ENCODE peak calls at places on chromosomes 2 and 18, in seven cellular contexts. G, T, K, J, X, C and H are unnamed samples.
A peak's percentile ranks its signal among the peaks of the same experiment; 100 is the strongest.

GRCh38 chr2:27007416-27008374 is 25.1 kb upstream of the TMEM214 start:
- DNase-seq in T (no peak), C (no peak), K (no peak), X (peak; percentile 8), J (no peak), G (no peak), H (no peak)

GRCh38 chr2:162318280-162319222 is at the start of gene IFIH1:
- DNase-seq in J (peak; percentile 39), C (peak; percentile 71), G (peak; percentile 89), X (peak; percentile 97), T (peak; percentile 73), K (peak; percentile 74), H (peak; percentile 94)

GRCh38 chr2:228181098-228182019 is at the start of gene SPHKAP:
- DNase-seq in G (no peak), T (peak; percentile 57), K (peak; percentile 69), J (peak; percentile 21), X (no peak), C (peak; percentile 72), H (no peak)

GRCh38 chr18:2459886-2460285 is 111.4 kb downstream of the METTL4 start:
- DNase-seq in K (no peak), J (no peak), T (no peak), G (peak; percentile 5), C (no peak), X (no peak), H (no peak)

GRCh38 chr2:85524567-85524923 is 14.4 kb upstream of the MAT2A start:
- DNase-seq in G (no peak), X (no peak), J (no peak), K (peak; percentile 89), C (no peak), T (peak; percentile 42), H (peak; percentile 87)

GRCh38 chr18:49853436-49853835 is 40.1 kb upstream of the ACAA2 start:
- DNase-seq in C (no peak), X (no peak), G (no peak), K (no peak), J (no peak), T (no peak), H (no peak)

GRCh38 chr18:53115876-53116585 is 776.0 kb downstream of the DCC start:
- DNase-seq in T (no peak), J (no peak), C (no peak), X (no peak), K (peak; percentile 7), G (no peak), H (no peak)

GRCh38 chr2:8391126-8391525 is 290.7 kb upstream of the ID2 start:
- DNase-seq in J (no peak), G (no peak), C (no peak), X (no peak), T (no peak), K (no peak), H (no peak)

GRCh38 chr18:31301201-31301655 is 16.7 kb upstream of the DSG1 start:
- DNase-seq in X (no peak), J (peak; percentile 30), T (peak; percentile 28), K (peak; percentile 68), G (peak; percentile 7), C (no peak), H (peak; percentile 97)

GRCh38 chr18:80210312-80211083 is 36.8 kb downstream of the PARD6G start:
- DNase-seq in G (peak; percentile 33), C (peak; percentile 34), X (peak; percentile 62), J (no peak), K (peak; percentile 37), T (no peak), H (peak; percentile 48)

GRCh38 chr2:118492335-118492734 is 355.1 kb downstream of the EN1 start:
- DNase-seq in J (no peak), G (peak; percentile 37), T (no peak), K (peak; percentile 28), X (no peak), C (no peak), H (peak; percentile 67)

GRCh38 chr2:178477443-178478099 is 829 bp downstream of the FKBP7 start:
- DNase-seq in K (no peak), C (no peak), X (peak; percentile 32), G (no peak), J (no peak), T (no peak), H (no peak)

GRCh38 chr2:64142817-64143153 is 1.4 kb downstream of the PELI1 start:
- DNase-seq in J (no peak), C (no peak), G (peak; percentile 4), X (no peak), T (no peak), K (no peak), H (no peak)
- H3K18ac ChIP-seq in J (no peak overlapping the region), C (no peak overlapping the region), G (no peak overlapping the region), X (no peak overlapping the region), T (no peak overlapping the region), K (no peak overlapping the region), H (no peak overlapping the region)

GRCh38 chr2:15116830-15117229 is 444.3 kb downstream of the NBAS start:
- DNase-seq in K (no peak), G (no peak), C (no peak), X (no peak), T (no peak), J (no peak), H (no peak)

GRCh38 chr2:15120578-15120977 is 440.6 kb downstream of the NBAS start:
- DNase-seq in J (no peak), T (no peak), X (no peak), K (no peak), G (no peak), C (no peak), H (no peak)

GRCh38 chr2:15122915-15123314 is 438.2 kb downstream of the NBAS start:
- DNase-seq in C (no peak), G (peak; percentile 29), X (peak; percentile 4), J (no peak), K (no peak), T (no peak), H (no peak)

GRCh38 chr2:15117409-15118030 is 443.6 kb downstream of the NBAS start:
- DNase-seq in J (no peak), G (no peak), T (no peak), C (no peak), X (no peak), K (no peak), H (no peak)

DNA sequence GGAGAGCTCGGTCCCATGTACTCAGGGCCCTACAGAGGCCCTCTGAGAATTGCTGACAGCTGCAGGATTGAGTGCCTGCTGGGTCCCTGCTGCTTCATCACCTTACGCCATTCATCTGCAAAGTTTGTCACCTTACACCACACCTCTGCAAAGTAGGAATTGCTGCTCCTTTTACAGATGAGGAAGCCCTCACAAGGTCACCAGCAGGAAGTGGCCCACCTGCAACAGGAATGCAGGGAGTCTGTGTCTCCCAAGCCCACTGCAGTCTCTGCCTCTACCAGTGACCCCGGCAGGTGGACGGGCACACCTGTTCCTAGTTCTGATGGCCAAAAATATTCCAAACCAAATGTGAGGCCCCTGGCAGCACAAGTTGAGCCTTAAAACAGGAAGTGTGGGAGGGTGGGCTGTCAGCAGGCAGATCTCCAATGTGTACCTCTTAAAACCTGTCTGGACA is 441.4 kb downstream of the NBAS start:
- DNase-seq in X (no peak), G (no peak), T (peak; percentile 89), J (no peak), C (no peak), K (peak; percentile 65), H (no peak)
- H3K18ac ChIP-seq in X (no peak overlapping the region), G (no peak overlapping the region), T (no peak overlapping the region), J (no peak overlapping the region), C (no peak overlapping the region), K (no peak overlapping the region), H (no peak overlapping the region)

GRCh38 chr2:844725-845124 is 105.9 kb upstream of the SNTG2 start:
- DNase-seq in J (no peak), C (no peak), T (no peak), G (no peak), K (no peak), X (no peak), H (no peak)
- H3K18ac ChIP-seq in J (no peak overlapping the region), C (no peak overlapping the region), T (no peak overlapping the region), G (no peak overlapping the region), K (no peak overlapping the region), X (no peak overlapping the region), H (no peak overlapping the region)

GRCh38 chr2:156689945-156690344 is 253.8 kb downstream of the GPD2 start:
- DNase-seq in K (no peak), C (no peak), J (no peak), G (no peak), X (no peak), T (no peak), H (no peak)
- H3K18ac ChIP-seq in K (no peak overlapping the region), C (no peak overlapping the region), J (no peak overlapping the region), G (no peak overlapping the region), X (no peak overlapping the region), T (no peak overlapping the region), H (no peak overlapping the region)